ENCODE peak calls at places on chromosomes 1 and 21, in eight cellular contexts. X is epithelial cell of proximal tubule, K is cardiac fibroblast, V is fibroblast of mammary gland, L is astrocyte of the spinal cord, W is GM12865, Z is tibial nerve, H is colonic mucosa. G is an unnamed sample.

GRCh38 chr1:74686941-74687340 is 13.3 kb upstream of the ERICH3 start:
- DNase-seq in X (no peak), K (no peak), V (no peak), L (no peak), W (no peak), Z (no peak), H (no peak), G (no peak)

GRCh38 chr1:25786887-25787286 is 13.1 kb upstream of the SELENON start:
- DNase-seq in X (no peak), K (no peak), V (peak; percentile 28), L (no peak), W (no peak), Z (no peak), H (no peak), G (no peak)

GRCh38 chr21:46478910-46479309 is 20.2 kb downstream of the DIP2A start:
- DNase-seq in X (no peak), K (no peak), V (no peak), L (no peak), W (no peak), Z (no peak), H (no peak), G (no peak)

GRCh38 chr1:15916417-15916816 is 59.5 kb downstream of the ZBTB17 start:
- DNase-seq in X (no peak), K (no peak), V (peak; percentile 52), L (no peak), W (no peak), Z (no peak), H (no peak), G (no peak)

GRCh38 chr1:113918243-113918642 is 10.9 kb upstream of the HIPK1 start:
- DNase-seq in X (no peak), K (no peak), V (no peak), L (no peak), W (no peak), Z (no peak), H (no peak), G (no peak)

GRCh38 chr1:152997911-152998310 is 3.6 kb upstream of the SPRR3 start:
- DNase-seq in X (no peak), K (no peak), V (no peak), L (no peak), W (no peak), Z (no peak), H (no peak), G (no peak)

GRCh38 chr21:46448108-46448507 is 10.6 kb upstream of the DIP2A start:
- DNase-seq in X (no peak), K (no peak), V (no peak), L (no peak), W (no peak), Z (no peak), H (peak; percentile 48), G (no peak)

GRCh38 chr1:1756661-1757421 is 21.4 kb downstream of the NADK start:
- DNase-seq in X (no peak), K (no peak), V (no peak), L (no peak), W (no peak), Z (no peak), H (no peak), G (no peak)

GRCh38 chr1:154219511-154219910 is 1.2 kb upstream of the UBAP2L start:
- DNase-seq in X (no peak), K (peak; percentile 42), V (peak; percentile 41), L (peak; percentile 32), W (peak; percentile 34), Z (peak; percentile 14), H (peak; percentile 31), G (no peak)

GRCh38 chr1:151867785-151868403 is 14.4 kb upstream of the THEM5 start:
- DNase-seq in X (no peak), K (peak; percentile 91), V (peak; percentile 90), L (peak; percentile 46), W (no peak), Z (no peak), H (no peak), G (no peak)

GRCh38 chr1:163361123-163361934 is 39.6 kb downstream of the NUF2 start:
- DNase-seq in X (no peak), K (peak; percentile 18), V (peak; percentile 18), L (no peak), W (peak; percentile 20), Z (no peak), H (no peak), G (no peak)

GRCh38 chr1:57424231-57425027 is 569 bp upstream of the DAB1 start:
- DNase-seq in X (no peak), K (peak; percentile 32), V (peak; percentile 29), L (peak; percentile 29), W (no peak), Z (no peak), H (no peak), G (no peak)

GRCh38 chr1:95216292-95216990 is 17.6 kb upstream of the RWDD3 start:
- DNase-seq in X (no peak), K (no peak), V (no peak), L (no peak), W (peak; percentile 20), Z (no peak), H (no peak), G (no peak)

GRCh38 chr1:201311356-201312011 is 28.2 kb downstream of the PKP1 start:
- DNase-seq in X (no peak), K (no peak), V (no peak), L (no peak), W (peak; percentile 48), Z (no peak), H (no peak), G (no peak)

GRCh38 chr1:201307760-201308499 is 24.6 kb downstream of the PKP1 start:
- DNase-seq in X (no peak), K (no peak), V (no peak), L (no peak), W (no peak), Z (peak; percentile 14), H (peak; percentile 87), G (no peak)

GRCh38 chr1:201310251-201310985 is 27.1 kb downstream of the PKP1 start:
- DNase-seq in X (no peak), K (no peak), V (no peak), L (no peak), W (no peak), Z (no peak), H (no peak), G (no peak)

GRCh38 chr1:201310986-201311355 is 27.7 kb downstream of the PKP1 start:
- DNase-seq in X (no peak), K (peak; percentile 34), V (no peak), L (peak; percentile 13), W (no peak), Z (peak; percentile 9), H (peak; percentile 39), G (no peak)

GRCh38 chr1:201309420-201309819 is 26.1 kb downstream of the PKP1 start:
- DNase-seq in X (no peak), K (peak; percentile 28), V (no peak), L (peak; percentile 52), W (peak; percentile 16), Z (peak; percentile 51), H (peak; percentile 84), G (no peak)
- TF ChIP-seq CTCF in X (peak; percentile 18), K (no peak), V (no peak), L (peak; percentile 13), W (peak; percentile 7), Z (no peak), H (no peak), G (no peak)

DNA sequence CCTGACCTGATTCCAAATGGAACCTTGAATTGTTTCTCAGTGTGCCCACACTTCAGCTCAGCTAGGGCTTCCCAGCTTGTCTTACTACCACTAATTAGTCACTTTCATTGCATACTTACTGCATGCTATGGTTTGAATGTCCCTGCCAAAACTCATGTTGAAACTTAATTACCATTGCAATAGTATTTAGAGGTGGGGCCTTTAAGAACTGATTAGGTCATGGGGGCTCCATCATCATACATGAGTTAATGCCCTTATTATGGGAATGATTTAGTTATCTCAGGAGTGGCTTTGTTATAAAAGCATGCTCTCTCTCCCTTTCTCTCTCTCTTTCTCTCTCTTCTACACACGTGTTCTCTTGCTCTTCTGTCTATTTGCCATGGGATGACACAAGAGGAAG is 68.3 kb downstream of the NENF start:
- DNase-seq in X (no peak), K (no peak), V (peak; percentile 51), L (no peak), W (no peak), Z (no peak), H (no peak), G (no peak)
- H3K4me3 ChIP-seq in X (no peak overlapping the region), K (no peak overlapping the region), V (no peak overlapping the region), L (no peak overlapping the region), W (no peak overlapping the region), Z (no peak overlapping the region), H (no peak overlapping the region), G (no peak overlapping the region)

GRCh38 chr1:227902641-227902990 is 45.1 kb downstream of the WNT9A start:
- DNase-seq in X (no peak), K (no peak), V (no peak), L (no peak), W (no peak), Z (no peak), H (no peak), G (no peak)

GRCh38 chr1:227903061-227903521 is 44.6 kb downstream of the WNT9A start:
- DNase-seq in X (no peak), K (no peak), V (no peak), L (no peak), W (no peak), Z (no peak), H (no peak), G (no peak)

GRCh38 chr1:227901239-227901905 is 46.4 kb downstream of the WNT9A start:
- DNase-seq in X (no peak), K (no peak), V (no peak), L (no peak), W (no peak), Z (no peak), H (no peak), G (no peak)

GRCh38 chr1:227900571-227901051 is 47.1 kb downstream of the WNT9A start:
- DNase-seq in X (no peak), K (no peak), V (no peak), L (no peak), W (no peak), Z (no peak), H (no peak), G (no peak)

GRCh38 chr1:227901906-227902640 is 45.7 kb downstream of the WNT9A start:
- DNase-seq in X (no peak), K (peak; percentile 31), V (peak; percentile 40), L (peak; percentile 45), W (no peak), Z (no peak), H (no peak), G (no peak)
- TF ChIP-seq CTCF in X (peak; percentile 20), K (no peak), V (no peak), L (peak; percentile 13), W (no peak), Z (no peak), H (no peak), G (no peak)

DNA sequence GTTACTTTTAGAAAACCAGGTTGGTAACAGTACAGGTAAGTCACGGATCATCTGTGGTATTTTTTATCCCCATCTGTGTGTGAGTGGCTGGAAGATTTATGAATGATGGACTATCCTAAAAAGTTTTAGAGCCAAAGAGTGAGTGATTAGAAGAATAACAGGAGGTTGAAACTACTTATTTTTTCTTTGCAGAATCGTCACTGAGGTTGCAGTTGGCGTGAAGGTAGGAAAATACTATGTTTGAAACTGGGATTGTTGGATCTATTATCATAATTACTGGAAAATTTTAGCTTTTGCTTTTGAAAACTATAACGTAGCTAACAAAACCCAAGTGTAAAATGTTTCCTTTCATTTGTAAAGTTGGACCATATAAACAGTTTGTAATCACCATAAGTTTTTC is 1.8 kb downstream of the PTBP2 start:
- DNase-seq in X (no peak), K (peak; percentile 26), V (no peak), L (no peak), W (no peak), Z (no peak), H (no peak), G (no peak)
- H3K4me3 ChIP-seq in X (peak overlapping the region; percentile 99), K (peak overlapping the region; percentile 88), V (peak overlapping the region; percentile 91), L (peak overlapping the region; percentile 98), W (peak overlapping the region; percentile 75), Z (peak overlapping the region; percentile 86), H (no peak overlapping the region), G (peak overlapping the region; percentile 67)

GRCh38 chr1:185568155-185569123 is 165.8 kb upstream of the HMCN1 start:
- DNase-seq in X (no peak), K (no peak), V (no peak), L (peak; percentile 5), W (no peak), Z (no peak), H (no peak), G (no peak)
- TF ChIP-seq CTCF in X (no peak), K (no peak), V (no peak), L (no peak), W (no peak), Z (no peak), H (no peak), G (no peak)

G was measured in ovary.